ENCODE peak calls at places on chromosomes 4 and X, in ten cellular contexts. One of them, this sample, is unnamed.

GRCh38 chr4:37628977-37629609 is 57.1 kb downstream of the RELL1 start:
- DNase-seq in cardiac muscle cell: peak; percentile 67
- DNase-seq in psoas muscle: peak; percentile 64
- DNase-seq in uterus: peak; percentile 54
- DNase-seq in mammary epithelial cell: peak; percentile 60
- DNase-seq in dorsolateral prefrontal cortex: no peak
- DNase-seq in AG09309: peak; percentile 46
- DNase-seq in HFF-Myc: peak; percentile 36
- DNase-seq in CD8-positive, alpha-beta T cell: no peak
- DNase-seq in tibial artery: no peak
- DNase-seq in this sample: peak; percentile 48

GRCh38 chrX:150060406-150060805 is 122.1 kb upstream of the EOLA2 start:
- DNase-seq in HFF-Myc: no peak
- DNase-seq in uterus: no peak
- DNase-seq in cardiac muscle cell: no peak
- DNase-seq in psoas muscle: no peak
- DNase-seq in tibial artery: no peak
- DNase-seq in mammary epithelial cell: peak; percentile 19
- DNase-seq in AG09309: no peak
- DNase-seq in CD8-positive, alpha-beta T cell: no peak
- DNase-seq in dorsolateral prefrontal cortex: no peak
- DNase-seq in this sample: no peak

GRCh38 chr4:785332-786073 is 40.4 kb downstream of the CPLX1 start:
- DNase-seq in mammary epithelial cell: no peak
- DNase-seq in CD8-positive, alpha-beta T cell: no peak
- DNase-seq in AG09309: no peak
- DNase-seq in cardiac muscle cell: no peak
- DNase-seq in uterus: no peak
- DNase-seq in tibial artery: no peak
- DNase-seq in psoas muscle: no peak
- DNase-seq in HFF-Myc: no peak
- DNase-seq in dorsolateral prefrontal cortex: no peak
- DNase-seq in this sample: no peak

GRCh38 chr4:181618038-181618618 is 625.1 kb upstream of the TENM3 start:
- DNase-seq in HFF-Myc: no peak
- DNase-seq in cardiac muscle cell: no peak
- DNase-seq in mammary epithelial cell: no peak
- DNase-seq in dorsolateral prefrontal cortex: no peak
- DNase-seq in CD8-positive, alpha-beta T cell: no peak
- DNase-seq in tibial artery: no peak
- DNase-seq in AG09309: no peak
- DNase-seq in psoas muscle: no peak
- DNase-seq in uterus: no peak
- DNase-seq in this sample: no peak

GRCh38 chr4:128601992-128602695 is 207.4 kb upstream of the JADE1 start:
- DNase-seq in cardiac muscle cell: peak; percentile 85
- DNase-seq in dorsolateral prefrontal cortex: no peak
- DNase-seq in HFF-Myc: no peak
- DNase-seq in psoas muscle: no peak
- DNase-seq in AG09309: no peak
- DNase-seq in mammary epithelial cell: no peak
- DNase-seq in CD8-positive, alpha-beta T cell: no peak
- DNase-seq in uterus: no peak
- DNase-seq in tibial artery: no peak
- DNase-seq in this sample: no peak

GRCh38 chr4:20046931-20047677 is 204.6 kb upstream of the SLIT2 start:
- DNase-seq in psoas muscle: no peak
- DNase-seq in mammary epithelial cell: no peak
- DNase-seq in HFF-Myc: no peak
- DNase-seq in uterus: no peak
- DNase-seq in tibial artery: no peak
- DNase-seq in dorsolateral prefrontal cortex: no peak
- DNase-seq in CD8-positive, alpha-beta T cell: no peak
- DNase-seq in cardiac muscle cell: peak; percentile 29
- DNase-seq in AG09309: no peak
- DNase-seq in this sample: no peak

GRCh38 chr4:48698029-48698901 is 81.8 kb downstream of the FRYL start:
- DNase-seq in CD8-positive, alpha-beta T cell: no peak
- DNase-seq in cardiac muscle cell: peak; percentile 95
- DNase-seq in psoas muscle: peak; percentile 30
- DNase-seq in tibial artery: no peak
- DNase-seq in mammary epithelial cell: peak; percentile 94
- DNase-seq in AG09309: peak; percentile 45
- DNase-seq in dorsolateral prefrontal cortex: no peak
- DNase-seq in uterus: peak; percentile 62
- DNase-seq in HFF-Myc: peak; percentile 63
- DNase-seq in this sample: no peak

GRCh38 chrX:44039556-44039955 is 66.4 kb upstream of the NDP start:
- DNase-seq in AG09309: no peak
- DNase-seq in mammary epithelial cell: no peak
- DNase-seq in dorsolateral prefrontal cortex: no peak
- DNase-seq in psoas muscle: no peak
- DNase-seq in HFF-Myc: no peak
- DNase-seq in CD8-positive, alpha-beta T cell: no peak
- DNase-seq in uterus: peak; percentile 50
- DNase-seq in tibial artery: no peak
- DNase-seq in cardiac muscle cell: no peak
- DNase-seq in this sample: no peak

GRCh38 chrX:39516399-39516798 is 581.4 kb downstream of the BCOR start:
- DNase-seq in dorsolateral prefrontal cortex: no peak
- DNase-seq in CD8-positive, alpha-beta T cell: no peak
- DNase-seq in AG09309: no peak
- DNase-seq in psoas muscle: no peak
- DNase-seq in cardiac muscle cell: no peak
- DNase-seq in tibial artery: no peak
- DNase-seq in uterus: no peak
- DNase-seq in mammary epithelial cell: no peak
- DNase-seq in HFF-Myc: no peak
- DNase-seq in this sample: no peak

GRCh38 chr4:162891788-162892707 is 274.6 kb downstream of the NAF1 start:
- DNase-seq in dorsolateral prefrontal cortex: no peak
- DNase-seq in cardiac muscle cell: no peak
- DNase-seq in CD8-positive, alpha-beta T cell: no peak
- DNase-seq in AG09309: no peak
- DNase-seq in tibial artery: no peak
- DNase-seq in psoas muscle: no peak
- DNase-seq in HFF-Myc: no peak
- DNase-seq in uterus: no peak
- DNase-seq in mammary epithelial cell: no peak
- DNase-seq in this sample: no peak

GRCh38 chr4:108940086-108941033 is 177.5 kb upstream of the ETNPPL start:
- DNase-seq in cardiac muscle cell: no peak
- DNase-seq in tibial artery: no peak
- DNase-seq in HFF-Myc: no peak
- DNase-seq in uterus: no peak
- DNase-seq in psoas muscle: no peak
- DNase-seq in AG09309: no peak
- DNase-seq in mammary epithelial cell: peak; percentile 79
- DNase-seq in dorsolateral prefrontal cortex: no peak
- DNase-seq in CD8-positive, alpha-beta T cell: no peak
- DNase-seq in this sample: peak; percentile 54

GRCh38 chrX:118432799-118433198 is 62.8 kb upstream of the DOCK11 start:
- DNase-seq in cardiac muscle cell: no peak
- DNase-seq in CD8-positive, alpha-beta T cell: no peak
- DNase-seq in tibial artery: no peak
- DNase-seq in AG09309: no peak
- DNase-seq in uterus: no peak
- DNase-seq in psoas muscle: no peak
- DNase-seq in HFF-Myc: no peak
- DNase-seq in dorsolateral prefrontal cortex: no peak
- DNase-seq in mammary epithelial cell: no peak
- DNase-seq in this sample: no peak
- H3K4me3 ChIP-seq in cardiac muscle cell: no peak overlapping the region
- H3K4me3 ChIP-seq in CD8-positive, alpha-beta T cell: no peak overlapping the region
- H3K4me3 ChIP-seq in tibial artery: no peak overlapping the region
- H3K4me3 ChIP-seq in AG09309: no peak overlapping the region
- H3K4me3 ChIP-seq in uterus: no peak overlapping the region
- H3K4me3 ChIP-seq in psoas muscle: no peak overlapping the region
- H3K4me3 ChIP-seq in HFF-Myc: no peak overlapping the region
- H3K4me3 ChIP-seq in dorsolateral prefrontal cortex: no peak overlapping the region
- H3K4me3 ChIP-seq in mammary epithelial cell: no peak overlapping the region
- H3K4me3 ChIP-seq in this sample: no peak overlapping the region

DNA sequence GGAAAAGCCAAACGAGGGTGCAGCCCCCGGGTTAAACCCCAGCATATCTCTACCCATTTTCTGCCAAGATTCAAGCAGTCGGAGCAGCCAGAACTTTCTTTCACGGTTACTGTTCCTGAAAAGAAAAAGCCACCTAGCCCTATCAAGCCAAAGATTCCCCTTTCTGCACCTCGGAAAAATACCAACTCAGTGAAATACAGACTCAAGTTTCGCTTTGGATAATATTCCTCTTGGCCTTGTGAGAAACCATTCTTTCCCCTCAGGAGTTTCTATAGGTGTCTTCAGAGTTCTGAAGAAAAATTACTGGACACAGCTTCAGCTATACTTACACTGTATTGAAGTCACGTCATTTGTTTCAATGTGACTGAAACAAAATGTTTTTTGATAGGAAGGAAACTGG is 20.0 kb downstream of the FGF5 start:
- DNase-seq in tibial artery: no peak
- DNase-seq in mammary epithelial cell: no peak
- DNase-seq in AG09309: no peak
- DNase-seq in dorsolateral prefrontal cortex: no peak
- DNase-seq in HFF-Myc: no peak
- DNase-seq in CD8-positive, alpha-beta T cell: no peak
- DNase-seq in psoas muscle: no peak
- DNase-seq in cardiac muscle cell: no peak
- DNase-seq in uterus: no peak
- DNase-seq in this sample: no peak
- H3K4me3 ChIP-seq in tibial artery: no peak overlapping the region
- H3K4me3 ChIP-seq in mammary epithelial cell: no peak overlapping the region
- H3K4me3 ChIP-seq in AG09309: no peak overlapping the region
- H3K4me3 ChIP-seq in dorsolateral prefrontal cortex: no peak overlapping the region
- H3K4me3 ChIP-seq in HFF-Myc: no peak overlapping the region
- H3K4me3 ChIP-seq in CD8-positive, alpha-beta T cell: no peak overlapping the region
- H3K4me3 ChIP-seq in psoas muscle: no peak overlapping the region
- H3K4me3 ChIP-seq in cardiac muscle cell: no peak overlapping the region
- H3K4me3 ChIP-seq in uterus: no peak overlapping the region
- H3K4me3 ChIP-seq in this sample: no peak overlapping the region

GRCh38 chrX:34377645-34378044 is 245.5 kb upstream of the FAM47A start:
- DNase-seq in dorsolateral prefrontal cortex: no peak
- DNase-seq in CD8-positive, alpha-beta T cell: no peak
- DNase-seq in cardiac muscle cell: no peak
- DNase-seq in tibial artery: no peak
- DNase-seq in uterus: no peak
- DNase-seq in HFF-Myc: no peak
- DNase-seq in AG09309: no peak
- DNase-seq in mammary epithelial cell: no peak
- DNase-seq in psoas muscle: no peak
- DNase-seq in this sample: no peak

GRCh38 chrX:34379891-34380290 is 247.8 kb upstream of the FAM47A start:
- DNase-seq in dorsolateral prefrontal cortex: no peak
- DNase-seq in psoas muscle: no peak
- DNase-seq in HFF-Myc: no peak
- DNase-seq in cardiac muscle cell: peak; percentile 29
- DNase-seq in AG09309: no peak
- DNase-seq in CD8-positive, alpha-beta T cell: no peak
- DNase-seq in mammary epithelial cell: no peak
- DNase-seq in uterus: no peak
- DNase-seq in tibial artery: no peak
- DNase-seq in this sample: no peak

GRCh38 chrX:34381241-34381640 is 249.1 kb upstream of the FAM47A start:
- DNase-seq in CD8-positive, alpha-beta T cell: no peak
- DNase-seq in psoas muscle: no peak
- DNase-seq in tibial artery: no peak
- DNase-seq in dorsolateral prefrontal cortex: no peak
- DNase-seq in AG09309: no peak
- DNase-seq in mammary epithelial cell: no peak
- DNase-seq in HFF-Myc: no peak
- DNase-seq in cardiac muscle cell: peak; percentile 27
- DNase-seq in uterus: no peak
- DNase-seq in this sample: no peak

GRCh38 chrX:34382416-34382815 is 250.3 kb upstream of the FAM47A start:
- DNase-seq in HFF-Myc: no peak
- DNase-seq in psoas muscle: no peak
- DNase-seq in mammary epithelial cell: peak; percentile 4
- DNase-seq in uterus: no peak
- DNase-seq in tibial artery: no peak
- DNase-seq in cardiac muscle cell: peak; percentile 82
- DNase-seq in dorsolateral prefrontal cortex: no peak
- DNase-seq in CD8-positive, alpha-beta T cell: no peak
- DNase-seq in AG09309: peak; percentile 7
- DNase-seq in this sample: peak; percentile 85
- H3K4me3 ChIP-seq in HFF-Myc: no peak overlapping the region
- H3K4me3 ChIP-seq in psoas muscle: no peak overlapping the region
- H3K4me3 ChIP-seq in mammary epithelial cell: no peak overlapping the region
- H3K4me3 ChIP-seq in uterus: no peak overlapping the region
- H3K4me3 ChIP-seq in tibial artery: no peak overlapping the region
- H3K4me3 ChIP-seq in cardiac muscle cell: no peak overlapping the region
- H3K4me3 ChIP-seq in dorsolateral prefrontal cortex: no peak overlapping the region
- H3K4me3 ChIP-seq in CD8-positive, alpha-beta T cell: no peak overlapping the region
- H3K4me3 ChIP-seq in AG09309: no peak overlapping the region
- H3K4me3 ChIP-seq in this sample: no peak overlapping the region

GRCh38 chrX:55716937-55717336 is 612 bp upstream of the RRAGB start:
- DNase-seq in mammary epithelial cell: no peak
- DNase-seq in cardiac muscle cell: no peak
- DNase-seq in HFF-Myc: no peak
- DNase-seq in dorsolateral prefrontal cortex: no peak
- DNase-seq in CD8-positive, alpha-beta T cell: no peak
- DNase-seq in psoas muscle: no peak
- DNase-seq in uterus: no peak
- DNase-seq in tibial artery: no peak
- DNase-seq in AG09309: no peak
- DNase-seq in this sample: no peak
- H3K4me3 ChIP-seq in mammary epithelial cell: peak overlapping the region; percentile 29
- H3K4me3 ChIP-seq in cardiac muscle cell: peak overlapping the region; percentile 52
- H3K4me3 ChIP-seq in HFF-Myc: peak overlapping the region; percentile 66
- H3K4me3 ChIP-seq in dorsolateral prefrontal cortex: peak overlapping the region; percentile 69
- H3K4me3 ChIP-seq in CD8-positive, alpha-beta T cell: peak overlapping the region; percentile 88
- H3K4me3 ChIP-seq in psoas muscle: peak overlapping the region; percentile 76
- H3K4me3 ChIP-seq in uterus: peak overlapping the region; percentile 26
- H3K4me3 ChIP-seq in tibial artery: peak overlapping the region; percentile 67
- H3K4me3 ChIP-seq in AG09309: no peak overlapping the region
- H3K4me3 ChIP-seq in this sample: peak overlapping the region; percentile 77

This sample was measured in LNCaP clone FGC.